ENCODE peak calls at places on chromosomes 1 and 21, in five cellular contexts. E, Y, Z, X and Q are unnamed samples.

GRCh38 chr21:43916691-43917514 is 51.9 kb downstream of the AGPAT3 start:
- DNase-seq in Z (no peak), E (no peak), X (peak; percentile 59), Y (peak; percentile 21), Q (peak; percentile 49)

GRCh38 chr1:31153423-31153822 is 86.3 kb downstream of the NKAIN1 start:
- DNase-seq in Y (no peak), X (no peak), Z (no peak), E (no peak), Q (no peak)

GRCh38 chr1:151934048-151934493 is 24.8 kb upstream of the THEM4 start:
- DNase-seq in Y (peak; percentile 60), X (no peak), E (no peak), Z (no peak), Q (peak; percentile 42)

GRCh38 chr1:148160421-148161251 is 8.6 kb upstream of the NBPF11 start:
- DNase-seq in X (no peak), Y (no peak), E (no peak), Z (no peak), Q (no peak)

GRCh38 chr1:76949503-76949902 is 82.2 kb downstream of the ST6GALNAC5 start:
- DNase-seq in X (no peak), Y (peak; percentile 61), Z (no peak), E (no peak), Q (no peak)

GRCh38 chr1:48823161-48823560 is 46.5 kb upstream of the BEND5 start:
- DNase-seq in Z (no peak), Y (no peak), X (no peak), E (no peak), Q (peak; percentile 11)

GRCh38 chr21:19343711-19344110 is 940.1 kb upstream of the TMPRSS15 start:
- DNase-seq in Y (no peak), E (no peak), X (no peak), Z (no peak), Q (no peak)

GRCh38 chr1:7422561-7422960 is 348.5 kb upstream of the VAMP3 start:
- DNase-seq in X (peak; percentile 38), E (peak; percentile 20), Y (no peak), Z (peak; percentile 6), Q (no peak)

GRCh38 chr1:153485880-153486279 is 25.4 kb upstream of the S100A7 start:
- DNase-seq in Z (no peak), X (no peak), Y (no peak), E (no peak), Q (peak; percentile 81)

GRCh38 chr1:204920967-204921366 is 50.3 kb downstream of the NFASC start:
- DNase-seq in Z (no peak), E (no peak), Y (no peak), X (peak; percentile 48), Q (no peak)

GRCh38 chr1:147771216-147772125 is 11.1 kb upstream of the GJA5 start:
- DNase-seq in E (no peak), X (no peak), Y (peak; percentile 5), Z (peak; percentile 71), Q (peak; percentile 76)

GRCh38 chr21:25925936-25926335 is 191.2 kb downstream of the GABPA start:
- DNase-seq in Y (peak; percentile 23), E (no peak), Z (no peak), X (no peak), Q (no peak)

GRCh38 chr1:94608852-94609570 is 67.5 kb upstream of the F3 start:
- DNase-seq in E (no peak), X (no peak), Y (peak; percentile 85), Z (no peak), Q (no peak)

GRCh38 chr1:116508984-116509980 is 61.5 kb downstream of the CD58 start:
- DNase-seq in Z (no peak), Y (peak; percentile 84), E (no peak), X (no peak), Q (no peak)

GRCh38 chr21:29181799-29182470 is 51.5 kb downstream of the MAP3K7CL start:
- DNase-seq in Z (no peak), Y (peak; percentile 95), X (no peak), E (no peak), Q (no peak)

GRCh38 chr1:247487057-247487456 is 29.2 kb upstream of the OR2B11 start:
- DNase-seq in X (no peak), Z (no peak), Y (peak; percentile 34), E (no peak), Q (no peak)

GRCh38 chr1:56180806-56181205 is 398.6 kb downstream of the PLPP3 start:
- DNase-seq in X (no peak), Y (peak; percentile 31), E (no peak), Z (no peak), Q (no peak)

GRCh38 chr21:22927469-22927868 is 1929.3 kb downstream of the NCAM2 start:
- DNase-seq in Z (no peak), Y (no peak), X (no peak), E (no peak), Q (no peak)

GRCh38 chr1:52037402-52037814 is 3.8 kb upstream of the KTI12 start:
- DNase-seq in Z (no peak), Y (peak; percentile 77), E (no peak), X (no peak), Q (no peak)

GRCh38 chr1:82927753-82928152 is 1071.2 kb downstream of the TTLL7 start:
- DNase-seq in E (no peak), X (no peak), Y (no peak), Z (no peak), Q (peak; percentile 24)

GRCh38 chr21:41764558-41765392 is 2.1 kb downstream of the RIPK4 start:
- DNase-seq in E (no peak), Z (no peak), Y (no peak), X (peak; percentile 15), Q (no peak)

DNA sequence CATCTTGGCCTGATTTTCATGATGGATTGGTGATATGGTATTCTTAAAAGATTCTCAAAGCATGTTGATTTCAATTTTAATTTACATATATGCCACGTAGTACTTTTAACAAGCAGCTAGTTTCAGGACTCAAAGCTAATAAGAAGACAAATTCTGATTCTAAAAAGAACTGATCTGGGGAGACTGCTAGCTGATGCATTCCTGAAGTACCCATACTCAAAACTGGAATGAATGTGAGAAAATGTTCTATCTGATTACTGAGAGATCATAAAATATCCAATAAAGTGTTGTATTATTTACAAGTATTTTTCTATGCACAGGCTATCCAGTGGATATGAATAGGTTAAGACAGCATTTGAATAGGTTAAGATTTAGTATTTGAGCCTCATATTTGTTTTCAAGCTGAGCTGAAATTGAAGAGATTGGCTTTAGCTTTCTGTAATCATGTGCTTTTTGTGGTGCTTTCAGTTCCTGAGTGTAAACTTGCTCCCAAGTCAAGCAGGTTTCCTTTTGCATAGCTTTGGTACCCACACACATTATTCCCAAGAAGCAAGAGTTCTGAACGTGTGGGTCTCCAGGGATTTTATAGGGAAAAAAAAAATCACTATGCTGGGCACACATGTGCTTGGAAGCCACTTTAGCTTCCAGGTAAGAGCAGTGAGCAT is 114.1 kb downstream of the VPS13D start:
- DNase-seq in Z (no peak), Y (no peak), E (no peak), X (no peak), Q (no peak)
- H3K4me3 ChIP-seq in Z (no peak overlapping the region), Y (no peak overlapping the region), E (no peak overlapping the region), X (no peak overlapping the region), Q (no peak overlapping the region)

GRCh38 chr1:46815133-46815532 is 16.3 kb downstream of the CYP4B1 start:
- DNase-seq in X (no peak), Y (no peak), E (no peak), Z (no peak), Q (no peak)
- H3K36me3 ChIP-seq in X (no peaks in the 10 kb centered on the region), Y (no peaks in the 10 kb centered on the region), E (no peaks in the 10 kb centered on the region), Z (no peaks in the 10 kb centered on the region), Q (no peaks in the 10 kb centered on the region)

GRCh38 chr1:173153503-173153902 is 53.6 kb downstream of the TNFSF4 start:
- DNase-seq in E (no peak), Z (no peak), Y (no peak), X (no peak), Q (no peak)
- H3K4me1 ChIP-seq in E (no peaks in the 10 kb centered on the region), Z (no peaks in the 10 kb centered on the region), Y (no peaks in the 10 kb centered on the region), X (no peaks in the 10 kb centered on the region), Q (no peaks in the 10 kb centered on the region)

DNA sequence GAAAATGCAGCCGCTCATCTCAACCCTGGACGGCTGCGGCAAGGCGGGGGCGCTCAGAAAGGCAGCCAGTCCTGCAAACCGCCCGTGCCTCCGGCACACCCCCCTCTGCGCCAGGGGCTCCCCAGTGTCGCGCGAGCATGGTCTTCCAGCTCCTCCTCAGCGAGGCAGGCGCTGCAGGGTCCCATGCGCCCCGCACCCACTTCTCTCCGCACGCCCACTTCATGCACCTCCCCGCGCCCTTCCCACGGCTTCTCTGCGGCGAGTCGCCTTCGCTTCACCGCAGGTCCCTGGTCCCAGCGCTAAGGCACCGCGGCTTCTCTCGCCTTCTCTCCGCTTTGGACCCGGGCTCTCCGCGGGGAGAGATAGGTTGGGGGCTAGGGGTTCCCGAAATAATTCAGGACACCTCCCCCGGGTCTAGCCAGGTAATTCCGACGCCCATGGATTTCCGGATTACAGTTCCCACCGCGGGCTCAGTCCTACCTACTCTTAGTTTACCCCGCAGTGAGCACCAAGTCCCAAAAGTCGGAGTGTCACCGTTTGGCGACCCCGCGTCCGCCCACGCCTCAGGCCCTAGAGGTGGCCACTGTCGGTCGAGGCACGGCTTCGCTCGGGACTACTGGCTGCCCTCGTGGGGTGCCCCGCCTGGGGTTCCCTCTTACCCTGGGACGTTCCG is 67.5 kb downstream of the SYT2 start:
- DNase-seq in X (no peak), Y (no peak), E (no peak), Z (no peak), Q (no peak)
- H3K4me3 ChIP-seq in X (peak overlapping the region; percentile 33), Y (no peak overlapping the region), E (peak overlapping the region; percentile 14), Z (peak overlapping the region; percentile 35), Q (peak overlapping the region; percentile 43)

DNA sequence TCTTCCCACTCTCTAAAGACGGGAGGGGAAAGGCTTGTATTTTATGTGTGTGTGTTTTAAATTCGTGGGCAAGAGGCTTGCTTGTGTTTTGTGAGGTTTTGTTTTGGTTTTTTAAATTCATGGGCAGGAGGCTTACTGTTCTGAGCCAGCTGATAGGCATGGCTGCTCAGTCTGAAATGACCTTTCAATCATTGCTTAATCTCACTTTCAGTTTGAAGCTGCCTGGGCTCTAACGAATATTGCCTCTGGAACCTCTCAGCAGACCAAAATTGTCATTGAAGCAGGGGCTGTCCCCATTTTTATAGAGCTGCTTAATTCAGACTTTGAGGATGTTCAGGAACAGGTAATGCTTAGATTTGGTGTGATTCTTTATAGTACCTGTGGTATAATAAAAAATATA is 20.3 kb upstream of the TXLNA start:
- DNase-seq in X (no peak), E (no peak), Z (no peak), Y (no peak), Q (no peak)
- H3K36me3 ChIP-seq in X (peaks cover 43% of the 10 kb centered on the region), E (peaks cover 15% of the 10 kb centered on the region), Z (peaks cover 88% of the 10 kb centered on the region), Y (peaks cover 51% of the 10 kb centered on the region), Q (peaks cover 5% of the 10 kb centered on the region)

GRCh38 chr1:231419738-231420298 is 2.3 kb downstream of the EGLN1 start:
- DNase-seq in X (no peak), E (no peak), Y (peak; percentile 19), Z (no peak), Q (no peak)

GRCh38 chr1:231418101-231418740 is 3.9 kb downstream of the EGLN1 start:
- DNase-seq in X (no peak), E (no peak), Z (no peak), Y (peak; percentile 17), Q (no peak)

GRCh38 chr1:231419147-231419546 is 2.9 kb downstream of the EGLN1 start:
- DNase-seq in Y (no peak), E (no peak), X (no peak), Z (no peak), Q (no peak)

GRCh38 chr1:231417503-231417902 is 4.6 kb downstream of the EGLN1 start:
- DNase-seq in Y (no peak), X (no peak), E (no peak), Z (no peak), Q (no peak)

DNA sequence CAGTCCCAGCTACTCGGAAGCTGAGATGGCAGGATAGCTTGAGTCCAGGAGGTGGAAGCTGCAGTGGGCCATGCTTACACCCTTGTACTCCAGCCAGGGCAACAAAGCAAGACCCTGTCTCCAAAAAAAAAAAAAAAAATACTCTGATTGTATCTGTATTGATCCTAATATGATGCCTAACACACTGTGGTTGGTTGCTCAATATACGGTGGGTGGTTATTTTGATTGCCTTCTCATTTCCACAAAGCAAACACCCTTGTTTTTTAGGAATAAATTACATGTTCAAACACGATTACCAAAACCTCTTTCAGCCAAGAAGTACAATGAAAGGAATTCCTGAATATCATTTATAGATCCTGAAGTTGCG is 3.4 kb downstream of the EGLN1 start:
- DNase-seq in Y (no peak), Z (no peak), X (no peak), E (no peak), Q (no peak)
- H3K4me1 ChIP-seq in Y (peaks cover 7% of the 10 kb centered on the region), Z (peaks cover 46% of the 10 kb centered on the region), X (no peaks in the 10 kb centered on the region), E (no peaks in the 10 kb centered on the region), Q (peaks cover 2% of the 10 kb centered on the region)